ENCODE peak calls at places on chromosome 7, in eight cellular contexts. N is pons, I is psoas muscle, W is SK-N-SH, T is RPMI7951, H is RCC 7860, E is NCI-H1105, F is breast epithelium. M is an unnamed sample.
A peak's percentile ranks its signal among the peaks of the same experiment; 100 is the strongest.

GRCh38 chr7:138328215-138328614 is 131.8 kb upstream of the TRIM24 start:
- DNase-seq in N (no peak), I (no peak), W (no peak), T (peak; percentile 27), H (no peak), E (no peak), F (no peak), M (no peak)

GRCh38 chr7:36490335-36490940 is 100.8 kb downstream of the ANLN start:
- DNase-seq in N (peak; percentile 15), I (no peak), W (no peak), T (no peak), H (no peak), E (no peak), F (no peak), M (no peak)

GRCh38 chr7:525740-526139 is 6.1 kb upstream of the PDGFA start:
- DNase-seq in N (no peak), I (no peak), W (no peak), T (peak; percentile 46), H (no peak), E (no peak), F (no peak), M (no peak)

GRCh38 chr7:146094356-146094755 is 22.2 kb upstream of the CNTNAP2 start:
- DNase-seq in N (no peak), I (peak; percentile 21), W (no peak), T (no peak), H (no peak), E (no peak), F (no peak), M (no peak)

GRCh38 chr7:119270644-119271043 is 1002.3 kb upstream of the KCND2 start:
- DNase-seq in N (no peak), I (no peak), W (no peak), T (no peak), H (no peak), E (no peak), F (no peak), M (no peak)

GRCh38 chr7:107920048-107920772 is 29.2 kb downstream of the DLD start:
- DNase-seq in N (no peak), I (no peak), W (no peak), T (peak; percentile 26), H (no peak), E (peak; percentile 23), F (no peak), M (no peak)

GRCh38 chr7:44377681-44378421 is 52.5 kb upstream of the CAMK2B start:
- DNase-seq in N (peak; percentile 52), I (no peak), W (peak; percentile 26), T (no peak), H (no peak), E (peak; percentile 8), F (no peak), M (no peak)

GRCh38 chr7:4765776-4766490 is 9.5 kb upstream of the AP5Z1 start:
- DNase-seq in N (no peak), I (no peak), W (no peak), T (no peak), H (no peak), E (no peak), F (no peak), M (no peak)

GRCh38 chr7:108093341-108093740 is 36.8 kb downstream of the LAMB4 start:
- DNase-seq in N (no peak), I (no peak), W (no peak), T (no peak), H (no peak), E (no peak), F (no peak), M (no peak)